ENCODE peak calls at places on chromosomes 1 and 21, in seven cellular contexts. One of them, this sample, is unnamed.

GRCh38 chr1:173190101-173190895 is 16.8 kb downstream of the TNFSF4 start:
- DNase-seq in HepG2: peak
- DNase-seq in SK-N-SH: no peak
- DNase-seq in H1: no peak
- DNase-seq in GM12878: peak
- DNase-seq in K562: no peak
- DNase-seq in A549: peak
- DNase-seq in this sample: peak

GRCh38 chr1:45266151-45266801 is 59.9 kb upstream of the ZSWIM5 start:
- DNase-seq in K562: peak
- DNase-seq in GM12878: no peak
- DNase-seq in H1: no peak
- DNase-seq in SK-N-SH: no peak
- DNase-seq in HepG2: peak
- DNase-seq in A549: peak
- DNase-seq in this sample: peak

GRCh38 chr1:149978547-149979023 is 31.9 kb downstream of the OTUD7B start:
- DNase-seq in H1: no peak
- DNase-seq in A549: no peak
- DNase-seq in GM12878: no peak
- DNase-seq in SK-N-SH: no peak
- DNase-seq in K562: no peak
- DNase-seq in HepG2: peak
- DNase-seq in this sample: no peak

GRCh38 chr1:236502579-236502971 is 21.2 kb upstream of the LGALS8 start:
- DNase-seq in SK-N-SH: no peak
- DNase-seq in HepG2: peak
- DNase-seq in H1: no peak
- DNase-seq in GM12878: no peak
- DNase-seq in K562: no peak
- DNase-seq in A549: peak
- DNase-seq in this sample: peak

GRCh38 chr1:63630238-63630637 is 37.0 kb downstream of the PGM1 start:
- DNase-seq in SK-N-SH: no peak
- DNase-seq in A549: no peak
- DNase-seq in GM12878: no peak
- DNase-seq in H1: no peak
- DNase-seq in K562: no peak
- DNase-seq in HepG2: no peak
- DNase-seq in this sample: no peak

GRCh38 chr1:30966690-30967369 is 58.3 kb upstream of the SDC3 start:
- DNase-seq in K562: peak
- DNase-seq in GM12878: no peak
- DNase-seq in H1: no peak
- DNase-seq in HepG2: peak
- DNase-seq in SK-N-SH: peak
- DNase-seq in A549: peak
- DNase-seq in this sample: peak

GRCh38 chr1:67809887-67810286 is 23.4 kb downstream of the GNG12 start:
- DNase-seq in GM12878: no peak
- DNase-seq in K562: no peak
- DNase-seq in SK-N-SH: no peak
- DNase-seq in A549: no peak
- DNase-seq in HepG2: no peak
- DNase-seq in H1: no peak
- DNase-seq in this sample: no peak

GRCh38 chr1:175002910-175003517 is 3.3 kb downstream of the CACYBP start:
- DNase-seq in H1: no peak
- DNase-seq in HepG2: no peak
- DNase-seq in A549: no peak
- DNase-seq in K562: no peak
- DNase-seq in GM12878: no peak
- DNase-seq in SK-N-SH: no peak
- DNase-seq in this sample: no peak

GRCh38 chr1:58755468-58755872 is 28.4 kb downstream of the JUN start:
- DNase-seq in H1: no peak
- DNase-seq in SK-N-SH: no peak
- DNase-seq in GM12878: peak
- DNase-seq in K562: no peak
- DNase-seq in A549: peak
- DNase-seq in HepG2: peak
- DNase-seq in this sample: peak

GRCh38 chr1:22340066-22340465 is 111.6 kb upstream of the ZBTB40 start:
- DNase-seq in HepG2: no peak
- DNase-seq in GM12878: no peak
- DNase-seq in K562: no peak
- DNase-seq in SK-N-SH: no peak
- DNase-seq in H1: no peak
- DNase-seq in A549: no peak
- DNase-seq in this sample: no peak

GRCh38 chr1:168623003-168623828 is 46.8 kb downstream of the XCL1 start:
- DNase-seq in HepG2: no peak
- DNase-seq in A549: peak
- DNase-seq in GM12878: no peak
- DNase-seq in K562: no peak
- DNase-seq in H1: no peak
- DNase-seq in SK-N-SH: no peak
- DNase-seq in this sample: peak

GRCh38 chr1:193348126-193349045 is 162.0 kb upstream of the B3GALT2 start:
- DNase-seq in K562: no peak
- DNase-seq in HepG2: no peak
- DNase-seq in H1: no peak
- DNase-seq in A549: no peak
- DNase-seq in SK-N-SH: no peak
- DNase-seq in GM12878: no peak
- DNase-seq in this sample: peak
- TF ChIP-seq RFX5 in K562: no peak
- TF ChIP-seq RFX5 in HepG2: no peak
- TF ChIP-seq RFX5 in H1: no peak
- TF ChIP-seq RFX5 in A549: no peak
- TF ChIP-seq RFX5 in SK-N-SH: no peak
- TF ChIP-seq RFX5 in GM12878: no peak
- TF ChIP-seq RFX5 in this sample: no peak

GRCh38 chr21:42652527-42653491 is 612 bp upstream of the PDE9A start:
- DNase-seq in K562: peak
- DNase-seq in GM12878: no peak
- DNase-seq in A549: peak
- DNase-seq in H1: no peak
- DNase-seq in HepG2: peak
- DNase-seq in SK-N-SH: peak
- DNase-seq in this sample: peak
- H3K4me3 ChIP-seq in K562: no peak
- H3K4me3 ChIP-seq in GM12878: no peak
- H3K4me3 ChIP-seq in A549: peak
- H3K4me3 ChIP-seq in H1: peak
- H3K4me3 ChIP-seq in HepG2: peak
- H3K4me3 ChIP-seq in SK-N-SH: peak
- H3K4me3 ChIP-seq in this sample: peak

GRCh38 chr1:204587621-204588020 is 71.4 kb downstream of the MDM4 start:
- DNase-seq in HepG2: no peak
- DNase-seq in H1: no peak
- DNase-seq in A549: no peak
- DNase-seq in GM12878: no peak
- DNase-seq in K562: no peak
- DNase-seq in SK-N-SH: no peak
- DNase-seq in this sample: no peak
- TF ChIP-seq RFX5 in HepG2: no peak
- TF ChIP-seq RFX5 in H1: no peak
- TF ChIP-seq RFX5 in A549: no peak
- TF ChIP-seq RFX5 in GM12878: no peak
- TF ChIP-seq RFX5 in K562: no peak
- TF ChIP-seq RFX5 in SK-N-SH: no peak
- TF ChIP-seq RFX5 in this sample: no peak

DNA sequence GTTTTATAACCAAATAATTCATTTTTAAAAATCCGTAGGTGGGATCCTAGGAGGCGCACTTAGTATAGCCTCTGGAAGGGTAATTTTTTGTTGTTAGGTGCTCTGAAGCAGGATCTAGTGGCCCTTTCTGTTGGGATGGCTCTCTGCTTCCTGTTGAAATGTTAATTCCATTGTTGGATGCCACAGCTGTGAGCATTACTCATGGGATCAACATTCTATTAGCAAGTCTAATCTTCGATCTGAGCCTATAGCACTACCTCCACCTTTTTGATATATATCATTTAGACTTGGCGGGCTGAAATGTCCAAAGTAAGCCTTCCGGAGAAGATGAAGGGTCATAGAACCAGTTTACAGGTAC is 1.3 kb downstream of the CXADR start:
- DNase-seq in HepG2: peak
- DNase-seq in A549: no peak
- DNase-seq in K562: no peak
- DNase-seq in SK-N-SH: no peak
- DNase-seq in GM12878: no peak
- DNase-seq in H1: peak
- DNase-seq in this sample: no peak
- H3K4me3 ChIP-seq in HepG2: peak
- H3K4me3 ChIP-seq in A549: peak
- H3K4me3 ChIP-seq in K562: no peak
- H3K4me3 ChIP-seq in SK-N-SH: peak
- H3K4me3 ChIP-seq in GM12878: peak
- H3K4me3 ChIP-seq in H1: peak
- H3K4me3 ChIP-seq in this sample: no peak

GRCh38 chr1:178189814-178190213 is 95.9 kb downstream of the RASAL2 start:
- DNase-seq in K562: no peak
- DNase-seq in GM12878: peak
- DNase-seq in H1: peak
- DNase-seq in HepG2: peak
- DNase-seq in A549: peak
- DNase-seq in SK-N-SH: peak
- DNase-seq in this sample: peak

GRCh38 chr1:178183796-178184195 is 89.9 kb downstream of the RASAL2 start:
- DNase-seq in H1: no peak
- DNase-seq in K562: no peak
- DNase-seq in GM12878: no peak
- DNase-seq in A549: no peak
- DNase-seq in SK-N-SH: no peak
- DNase-seq in HepG2: no peak
- DNase-seq in this sample: peak

GRCh38 chr1:178192686-178193085 is 98.8 kb downstream of the RASAL2 start:
- DNase-seq in H1: no peak
- DNase-seq in SK-N-SH: no peak
- DNase-seq in GM12878: no peak
- DNase-seq in K562: no peak
- DNase-seq in HepG2: no peak
- DNase-seq in A549: peak
- DNase-seq in this sample: peak

DNA sequence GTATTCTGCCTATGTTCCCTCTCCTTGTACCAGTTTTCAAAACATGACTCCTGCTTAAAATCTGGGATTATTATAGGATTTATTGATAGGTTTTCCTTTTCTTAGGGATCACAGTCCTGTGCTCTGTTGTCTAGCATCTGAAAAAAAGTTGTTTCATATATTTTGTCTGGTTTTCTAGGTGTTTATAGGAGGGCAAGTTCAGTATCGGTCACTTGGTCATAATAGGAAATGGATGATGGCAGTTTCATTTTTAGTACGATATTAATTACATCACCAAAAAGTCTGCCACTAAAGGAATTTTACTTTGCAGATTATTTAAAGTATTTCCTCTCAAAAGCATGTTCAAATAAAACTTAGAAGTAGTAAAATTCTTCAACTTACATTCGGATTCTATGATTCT is 94.4 kb downstream of the RASAL2 start:
- DNase-seq in A549: no peak
- DNase-seq in SK-N-SH: no peak
- DNase-seq in H1: no peak
- DNase-seq in GM12878: no peak
- DNase-seq in K562: no peak
- DNase-seq in HepG2: no peak
- DNase-seq in this sample: no peak
- TF ChIP-seq RFX5 in A549: no peak
- TF ChIP-seq RFX5 in SK-N-SH: no peak
- TF ChIP-seq RFX5 in H1: no peak
- TF ChIP-seq RFX5 in GM12878: no peak
- TF ChIP-seq RFX5 in K562: no peak
- TF ChIP-seq RFX5 in HepG2: no peak
- TF ChIP-seq RFX5 in this sample: no peak

GRCh38 chr1:193462629-193463320 is 276.4 kb upstream of the B3GALT2 start:
- DNase-seq in HepG2: no peak
- DNase-seq in SK-N-SH: no peak
- DNase-seq in GM12878: no peak
- DNase-seq in H1: no peak
- DNase-seq in K562: no peak
- DNase-seq in A549: no peak
- DNase-seq in this sample: peak
- H3K4me3 ChIP-seq in HepG2: no peak
- H3K4me3 ChIP-seq in SK-N-SH: peak
- H3K4me3 ChIP-seq in GM12878: no peak
- H3K4me3 ChIP-seq in H1: no peak
- H3K4me3 ChIP-seq in K562: no peak
- H3K4me3 ChIP-seq in A549: no peak
- H3K4me3 ChIP-seq in this sample: no peak

DNA sequence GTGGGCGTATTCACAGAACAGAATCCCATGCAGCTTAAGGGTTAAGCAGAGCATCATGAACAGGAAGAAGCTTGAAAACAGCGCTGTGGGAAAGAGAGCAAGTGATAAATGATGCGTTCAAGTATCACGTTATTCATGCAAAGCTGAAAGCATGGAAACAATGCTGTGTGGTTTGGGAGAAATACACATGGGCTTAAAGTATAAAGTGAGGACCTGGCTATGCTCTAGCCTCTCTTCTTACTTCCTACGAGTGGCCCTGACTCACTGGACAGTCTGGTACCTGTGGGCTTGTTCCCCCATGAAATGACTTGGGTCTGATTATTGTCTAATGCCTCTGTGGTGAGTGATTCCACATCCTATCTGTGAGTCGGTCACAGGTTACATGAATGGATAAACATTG is 25.6 kb downstream of the TMPRSS2 start:
- DNase-seq in A549: no peak
- DNase-seq in H1: no peak
- DNase-seq in GM12878: no peak
- DNase-seq in K562: no peak
- DNase-seq in HepG2: no peak
- DNase-seq in SK-N-SH: no peak
- DNase-seq in this sample: peak
- TF ChIP-seq RFX5 in A549: no peak
- TF ChIP-seq RFX5 in H1: no peak
- TF ChIP-seq RFX5 in GM12878: no peak
- TF ChIP-seq RFX5 in K562: no peak
- TF ChIP-seq RFX5 in HepG2: no peak
- TF ChIP-seq RFX5 in SK-N-SH: no peak
- TF ChIP-seq RFX5 in this sample: no peak